ENCODE peak calls at places on chromosomes 1 and 21, in four cellular contexts. V is right atrium auricular region, J is brain microvascular endothelial cell, I is ovary. X is an unnamed sample.

GRCh38 chr1:234176000-234176399 is 197.3 kb upstream of the COA6 start:
- DNase-seq in V (no peak), J (no peak), I (no peak), X (no peak)

GRCh38 chr1:192968323-192968722 is 90.8 kb downstream of the UCHL5 start:
- DNase-seq in V (no peak), J (no peak), I (no peak), X (no peak)

GRCh38 chr1:46520063-46520911 is 30.7 kb downstream of the DMBX1 start:
- DNase-seq in V (peak; percentile 61), J (peak; percentile 83), I (no peak), X (no peak)

GRCh38 chr1:54064244-54064643 is 10.8 kb downstream of the TCEANC2 start:
- DNase-seq in V (no peak), J (no peak), I (no peak), X (no peak)

GRCh38 chr1:55214214-55214902 is 806 bp downstream of the USP24 start:
- DNase-seq in V (no peak), J (no peak), I (peak; percentile 66), X (peak; percentile 58)

GRCh38 chr1:108560143-108560429 is 186 bp downstream of the EEIG2 start:
- DNase-seq in V (no peak), J (no peak), I (no peak), X (peak; percentile 42)

GRCh38 chr1:86419277-86419903 is 4.6 kb upstream of the CLCA2 start:
- DNase-seq in V (no peak), J (peak; percentile 23), I (no peak), X (no peak)

GRCh38 chr1:186982116-186982515 is 153.4 kb downstream of the PLA2G4A start:
- DNase-seq in V (no peak), J (no peak), I (no peak), X (no peak)

GRCh38 chr1:169782596-169782995 is 12.1 kb downstream of the METTL18 start:
- DNase-seq in V (no peak), J (no peak), I (no peak), X (no peak)

GRCh38 chr1:110605901-110606783 is at the start of gene KCNA2:
- DNase-seq in V (no peak), J (no peak), I (peak; percentile 54), X (peak; percentile 35)

GRCh38 chr21:34598931-34599400 is 15.9 kb downstream of the RCAN1 start:
- DNase-seq in V (no peak), J (no peak), I (no peak), X (no peak)

GRCh38 chr1:165075725-165076370 is 280.7 kb downstream of the LMX1A start:
- DNase-seq in V (no peak), J (peak; percentile 16), I (no peak), X (no peak)

GRCh38 chr1:108142258-108142657 is 57.9 kb downstream of the SLC25A24 start:
- DNase-seq in V (no peak), J (no peak), I (no peak), X (no peak)

GRCh38 chr1:175023043-175023921 is at the start of gene MRPS14:
- DNase-seq in V (peak; percentile 98), J (peak; percentile 99), I (peak; percentile 98), X (peak; percentile 91)

GRCh38 chr1:246454655-246455054 is 52.4 kb downstream of the SMYD3 start:
- DNase-seq in V (no peak), J (no peak), I (no peak), X (no peak)

GRCh38 chr1:169044296-169044695 is 62.2 kb upstream of the ATP1B1 start:
- DNase-seq in V (no peak), J (no peak), I (no peak), X (no peak)

GRCh38 chr21:32364387-32364786 is 28.4 kb downstream of the URB1 start:
- DNase-seq in V (no peak), J (no peak), I (no peak), X (no peak)

GRCh38 chr1:67659229-67659628 is 25.8 kb upstream of the GADD45A start:
- DNase-seq in V (no peak), J (no peak), I (no peak), X (no peak)

GRCh38 chr1:159247266-159247665 is 42.6 kb downstream of the ACKR1 start:
- DNase-seq in V (no peak), J (no peak), I (no peak), X (no peak)

GRCh38 chr1:170321113-170321512 is 175.4 kb downstream of the NTMT2 start:
- DNase-seq in V (no peak), J (peak; percentile 40), I (no peak), X (no peak)

GRCh38 chr1:94926915-94927404 is at the start of gene CNN3:
- DNase-seq in V (peak; percentile 90), J (peak; percentile 86), I (peak; percentile 97), X (peak; percentile 74)

GRCh38 chr1:48772221-48772620 is 4.5 kb downstream of the BEND5 start:
- DNase-seq in V (no peak), J (no peak), I (no peak), X (no peak)

GRCh38 chr1:228494970-228495853 is 8.0 kb downstream of the RNF187 start:
- DNase-seq in V (no peak), J (no peak), I (no peak), X (no peak)

GRCh38 chr1:56584910-56585528 is 5.7 kb upstream of the PLPP3 start:
- DNase-seq in V (no peak), J (peak; percentile 50), I (no peak), X (no peak)

GRCh38 chr1:18149113-18149641 is 41.6 kb downstream of the IGSF21 start:
- DNase-seq in V (no peak), J (no peak), I (no peak), X (no peak)

GRCh38 chr1:183989078-183989577 is 48.4 kb downstream of the COLGALT2 start:
- DNase-seq in V (peak; percentile 71), J (peak; percentile 83), I (no peak), X (no peak)

GRCh38 chr1:41504126-41505035 is 19.9 kb upstream of the EDN2 start:
- DNase-seq in V (no peak), J (peak; percentile 52), I (no peak), X (no peak)

GRCh38 chr1:65189716-65190115 is 41.7 kb downstream of the AK4 start:
- DNase-seq in V (no peak), J (no peak), I (no peak), X (no peak)

DNA sequence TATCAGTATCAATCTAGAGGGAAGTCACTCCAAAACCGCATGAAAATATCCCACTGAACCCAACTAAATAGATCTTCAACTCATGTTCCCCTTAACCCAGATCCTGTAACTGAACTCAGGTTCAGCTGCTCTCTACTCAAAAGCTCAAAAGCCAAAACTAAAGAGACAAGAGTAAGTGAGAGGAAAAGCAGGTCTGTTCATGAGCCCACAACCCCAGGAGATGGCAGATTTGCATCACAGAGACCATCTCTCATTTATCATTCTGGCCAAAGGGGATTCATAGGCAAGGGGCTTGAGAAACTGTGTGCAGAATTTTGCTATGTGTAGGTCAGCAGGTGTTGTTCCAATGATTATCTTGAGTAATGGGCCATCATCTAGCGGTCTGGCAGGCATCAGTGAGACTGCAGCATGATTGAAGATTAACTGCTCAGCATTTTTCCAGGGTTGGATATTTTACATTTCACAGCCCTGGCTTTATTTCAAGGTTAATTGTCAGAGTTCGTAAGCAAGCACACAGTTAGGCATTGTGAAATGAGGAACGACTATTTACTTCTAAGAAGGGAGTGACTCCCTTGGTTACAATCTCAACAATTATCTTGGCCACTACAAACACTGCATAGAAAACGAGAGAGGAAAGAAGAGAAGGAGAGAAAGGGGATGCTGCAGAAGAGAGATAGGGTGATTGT is 1204.5 kb upstream of the TMPRSS15 start:
- DNase-seq in V (no peak), J (no peak), I (no peak), X (no peak)
- TF ChIP-seq CTCF in V (no peak), J (no peak), I (no peak), X (no peak)

GRCh38 chr1:8343464-8344001 is 25.6 kb downstream of the SLC45A1 start:
- DNase-seq in V (peak; percentile 91), J (peak; percentile 94), I (peak; percentile 89), X (no peak)

GRCh38 chr1:8347635-8348034 is 29.7 kb downstream of the SLC45A1 start:
- DNase-seq in V (no peak), J (peak; percentile 24), I (peak; percentile 40), X (no peak)

GRCh38 chr1:8344893-8345507 is 27.1 kb downstream of the SLC45A1 start:
- DNase-seq in V (no peak), J (no peak), I (no peak), X (no peak)

GRCh38 chr1:8348056-8348776 is 30.3 kb downstream of the SLC45A1 start:
- DNase-seq in V (no peak), J (no peak), I (peak; percentile 46), X (no peak)

GRCh38 chr1:8345621-8346415 is 27.9 kb downstream of the SLC45A1 start:
- DNase-seq in V (no peak), J (no peak), I (peak; percentile 43), X (no peak)
- TF ChIP-seq CTCF in V (no peak), J (no peak), I (no peak), X (no peak)

DNA sequence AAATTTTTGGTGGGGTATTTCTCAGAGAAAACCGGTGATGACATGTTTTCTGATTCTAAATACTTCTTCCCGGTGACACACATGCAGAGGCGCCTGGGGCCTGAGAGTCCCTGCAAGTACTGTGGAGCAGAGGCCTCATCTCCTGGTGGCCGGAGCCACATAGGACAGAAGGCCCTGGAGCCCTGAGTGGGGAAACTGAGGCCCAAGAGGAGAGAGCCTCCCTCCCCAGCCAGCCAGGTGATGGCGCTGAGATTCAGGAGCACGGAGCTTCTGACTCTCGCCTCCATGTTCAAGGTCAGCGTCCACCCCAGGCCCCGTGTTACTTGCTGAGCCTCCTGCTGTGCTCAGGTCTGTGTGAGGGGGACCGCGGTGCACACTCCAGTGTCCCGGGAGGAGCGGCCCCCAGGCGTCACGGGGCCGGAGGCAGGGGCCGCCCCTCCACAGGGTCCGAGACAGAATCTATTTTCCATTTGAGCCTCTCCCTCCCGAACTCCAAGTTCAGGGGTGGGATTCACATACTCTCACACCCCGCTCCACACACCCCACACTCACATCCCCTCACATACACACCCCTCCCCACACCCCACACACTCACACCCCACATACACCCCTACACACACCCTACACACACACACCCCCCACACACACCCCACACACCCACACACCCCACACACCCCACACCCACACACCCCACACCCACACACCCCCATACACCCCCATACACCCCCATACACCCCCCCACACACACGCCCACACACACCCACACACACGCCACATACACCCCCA is 43.8 kb downstream of the SLX9 start:
- DNase-seq in V (no peak), J (no peak), I (no peak), X (no peak)
- TF ChIP-seq CTCF in V (no peak), J (no peak), I (no peak), X (no peak)

GRCh38 chr1:156465747-156466365 is 34.7 kb downstream of the MEF2D start:
- DNase-seq in V (no peak), J (peak; percentile 28), I (no peak), X (no peak)
- TF ChIP-seq CTCF in V (no peak), J (peak; percentile 63), I (no peak), X (no peak)

DNA sequence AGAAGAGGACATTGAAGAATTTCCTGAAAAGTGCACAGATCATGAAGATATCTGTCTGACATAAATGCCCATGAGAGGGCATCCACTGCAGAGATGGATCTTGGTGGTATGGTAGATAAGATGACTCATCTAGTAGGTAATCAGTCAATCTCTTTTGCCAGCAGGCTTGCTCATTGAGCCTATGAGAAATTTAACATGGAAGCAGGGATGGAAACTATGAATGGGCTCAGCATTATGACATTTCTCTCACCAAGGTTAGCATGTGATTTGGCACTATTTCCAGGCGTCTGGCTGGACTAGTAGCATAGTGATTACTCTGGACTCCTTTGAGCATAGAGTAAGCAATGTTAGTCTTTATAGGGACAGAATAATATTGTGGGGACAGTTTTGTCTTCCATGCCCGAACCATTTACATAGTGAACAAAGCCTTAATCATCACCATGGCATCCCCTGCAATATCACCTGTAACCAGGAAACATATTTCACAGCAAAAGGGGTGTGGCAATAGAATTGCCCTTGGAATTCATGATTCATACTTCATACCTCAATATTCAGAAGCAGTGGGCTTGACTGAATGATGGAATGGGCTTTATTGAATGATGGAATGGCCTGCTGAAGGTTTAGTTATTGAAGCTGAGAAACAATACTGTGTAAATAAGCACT is 7.3 kb downstream of the OR2C3 start:
- DNase-seq in V (no peak), J (no peak), I (no peak), X (no peak)
- TF ChIP-seq CTCF in V (no peak), J (no peak), I (no peak), X (no peak)